ENCODE peak calls at places on chromosome 20, in nine cellular contexts. One of them, this sample, is unnamed.

GRCh38 chr20:3740600-3741301 is 8.3 kb downstream of the HSPA12B start:
- DNase-seq in hepatocyte: no peak
- DNase-seq in esophagus squamous epithelium: no peak
- DNase-seq in upper lobe of right lung: no peak
- DNase-seq in effector memory CD4-positive, alpha-beta T cell: no peak
- DNase-seq in left ventricle myocardium inferior: no peak
- DNase-seq in CD8-positive, alpha-beta memory T cell: no peak
- DNase-seq in K562: no peak
- DNase-seq in AG09309: no peak
- DNase-seq in this sample: no peak

GRCh38 chr20:10219993-10220750 is 1.5 kb downstream of the SNAP25 start:
- DNase-seq in effector memory CD4-positive, alpha-beta T cell: no peak
- DNase-seq in esophagus squamous epithelium: no peak
- DNase-seq in upper lobe of right lung: no peak
- DNase-seq in K562: no peak
- DNase-seq in left ventricle myocardium inferior: no peak
- DNase-seq in hepatocyte: no peak
- DNase-seq in AG09309: no peak
- DNase-seq in CD8-positive, alpha-beta memory T cell: no peak
- DNase-seq in this sample: no peak

GRCh38 chr20:60009826-60010616 is 51.8 kb downstream of the CDH26 start:
- DNase-seq in CD8-positive, alpha-beta memory T cell: no peak
- DNase-seq in hepatocyte: no peak
- DNase-seq in AG09309: no peak
- DNase-seq in effector memory CD4-positive, alpha-beta T cell: no peak
- DNase-seq in upper lobe of right lung: no peak
- DNase-seq in left ventricle myocardium inferior: no peak
- DNase-seq in K562: no peak
- DNase-seq in esophagus squamous epithelium: no peak
- DNase-seq in this sample: peak; percentile 79

GRCh38 chr20:1371830-1372539 is 20.9 kb downstream of the FKBP1A start:
- DNase-seq in effector memory CD4-positive, alpha-beta T cell: no peak
- DNase-seq in CD8-positive, alpha-beta memory T cell: no peak
- DNase-seq in AG09309: no peak
- DNase-seq in esophagus squamous epithelium: no peak
- DNase-seq in hepatocyte: no peak
- DNase-seq in K562: no peak
- DNase-seq in upper lobe of right lung: no peak
- DNase-seq in left ventricle myocardium inferior: no peak
- DNase-seq in this sample: no peak

GRCh38 chr20:14948416-14948815 is 611.0 kb upstream of the FLRT3 start:
- DNase-seq in AG09309: no peak
- DNase-seq in effector memory CD4-positive, alpha-beta T cell: no peak
- DNase-seq in esophagus squamous epithelium: no peak
- DNase-seq in hepatocyte: no peak
- DNase-seq in CD8-positive, alpha-beta memory T cell: no peak
- DNase-seq in left ventricle myocardium inferior: no peak
- DNase-seq in upper lobe of right lung: no peak
- DNase-seq in K562: no peak
- DNase-seq in this sample: no peak

GRCh38 chr20:51583499-51583898 is 41.0 kb upstream of the NFATC2 start:
- DNase-seq in effector memory CD4-positive, alpha-beta T cell: no peak
- DNase-seq in esophagus squamous epithelium: no peak
- DNase-seq in CD8-positive, alpha-beta memory T cell: no peak
- DNase-seq in upper lobe of right lung: no peak
- DNase-seq in AG09309: no peak
- DNase-seq in hepatocyte: no peak
- DNase-seq in K562: no peak
- DNase-seq in left ventricle myocardium inferior: no peak
- DNase-seq in this sample: no peak

GRCh38 chr20:10077081-10077471 is 42.3 kb downstream of the ANKEF1 start:
- DNase-seq in left ventricle myocardium inferior: no peak
- DNase-seq in esophagus squamous epithelium: no peak
- DNase-seq in K562: peak; percentile 8
- DNase-seq in hepatocyte: peak; percentile 23
- DNase-seq in AG09309: no peak
- DNase-seq in upper lobe of right lung: no peak
- DNase-seq in effector memory CD4-positive, alpha-beta T cell: no peak
- DNase-seq in CD8-positive, alpha-beta memory T cell: no peak
- DNase-seq in this sample: peak; percentile 12

GRCh38 chr20:20375862-20376261 is 8.0 kb downstream of the INSM1 start:
- DNase-seq in CD8-positive, alpha-beta memory T cell: no peak
- DNase-seq in hepatocyte: no peak
- DNase-seq in upper lobe of right lung: no peak
- DNase-seq in left ventricle myocardium inferior: no peak
- DNase-seq in effector memory CD4-positive, alpha-beta T cell: no peak
- DNase-seq in K562: no peak
- DNase-seq in esophagus squamous epithelium: no peak
- DNase-seq in AG09309: no peak
- DNase-seq in this sample: no peak

GRCh38 chr20:2386516-2387179 is 5.9 kb downstream of the TGM6 start:
- DNase-seq in effector memory CD4-positive, alpha-beta T cell: no peak
- DNase-seq in esophagus squamous epithelium: no peak
- DNase-seq in K562: no peak
- DNase-seq in left ventricle myocardium inferior: no peak
- DNase-seq in AG09309: no peak
- DNase-seq in hepatocyte: no peak
- DNase-seq in CD8-positive, alpha-beta memory T cell: no peak
- DNase-seq in upper lobe of right lung: no peak
- DNase-seq in this sample: no peak

GRCh38 chr20:1334761-1335160 is 5.8 kb upstream of the SDCBP2 start:
- DNase-seq in esophagus squamous epithelium: no peak
- DNase-seq in CD8-positive, alpha-beta memory T cell: no peak
- DNase-seq in hepatocyte: no peak
- DNase-seq in effector memory CD4-positive, alpha-beta T cell: no peak
- DNase-seq in AG09309: no peak
- DNase-seq in K562: peak; percentile 30
- DNase-seq in upper lobe of right lung: no peak
- DNase-seq in left ventricle myocardium inferior: no peak
- DNase-seq in this sample: no peak

DNA sequence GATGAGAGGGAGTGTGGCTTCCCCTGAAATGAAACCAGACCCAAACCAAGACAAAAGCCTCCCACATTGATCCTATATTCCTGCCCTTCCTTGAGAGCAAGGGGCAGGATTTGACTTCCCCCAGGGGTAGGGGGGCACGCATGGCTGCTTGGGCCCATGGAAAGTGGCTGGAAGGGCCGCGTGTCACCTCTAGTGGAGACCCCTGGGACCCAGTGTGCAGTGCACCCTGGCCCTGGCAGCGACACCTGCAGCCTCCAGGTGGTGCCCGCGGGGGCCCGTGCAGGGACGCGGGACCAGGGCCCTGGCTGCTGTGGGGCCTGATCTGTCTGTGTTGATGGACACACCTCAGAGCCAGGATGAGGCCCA is 18.0 kb upstream of the SLCO4A1 start:
- DNase-seq in upper lobe of right lung: no peak
- DNase-seq in CD8-positive, alpha-beta memory T cell: no peak
- DNase-seq in esophagus squamous epithelium: no peak
- DNase-seq in effector memory CD4-positive, alpha-beta T cell: no peak
- DNase-seq in left ventricle myocardium inferior: no peak
- DNase-seq in AG09309: no peak
- DNase-seq in K562: no peak
- DNase-seq in hepatocyte: peak; percentile 33
- DNase-seq in this sample: peak; percentile 89
- H3K4me3 ChIP-seq in upper lobe of right lung: no peak overlapping the region
- H3K4me3 ChIP-seq in CD8-positive, alpha-beta memory T cell: no peak overlapping the region
- H3K4me3 ChIP-seq in esophagus squamous epithelium: peak overlapping the region; percentile 48
- H3K4me3 ChIP-seq in effector memory CD4-positive, alpha-beta T cell: no peak overlapping the region
- H3K4me3 ChIP-seq in left ventricle myocardium inferior: peak overlapping the region; percentile 25
- H3K4me3 ChIP-seq in AG09309: no peak overlapping the region
- H3K4me3 ChIP-seq in K562: no peak overlapping the region
- H3K4me3 ChIP-seq in hepatocyte: no peak overlapping the region
- H3K4me3 ChIP-seq in this sample: no peak overlapping the region

GRCh38 chr20:17225891-17226409 is 890 bp upstream of the PCSK2 start:
- DNase-seq in CD8-positive, alpha-beta memory T cell: no peak
- DNase-seq in K562: no peak
- DNase-seq in effector memory CD4-positive, alpha-beta T cell: no peak
- DNase-seq in upper lobe of right lung: peak; percentile 73
- DNase-seq in AG09309: no peak
- DNase-seq in left ventricle myocardium inferior: no peak
- DNase-seq in hepatocyte: peak; percentile 41
- DNase-seq in esophagus squamous epithelium: no peak
- DNase-seq in this sample: peak; percentile 42
- H3K4me3 ChIP-seq in CD8-positive, alpha-beta memory T cell: no peak overlapping the region
- H3K4me3 ChIP-seq in K562: no peak overlapping the region
- H3K4me3 ChIP-seq in effector memory CD4-positive, alpha-beta T cell: no peak overlapping the region
- H3K4me3 ChIP-seq in upper lobe of right lung: peak overlapping the region; percentile 37
- H3K4me3 ChIP-seq in AG09309: peak overlapping the region; percentile 39
- H3K4me3 ChIP-seq in left ventricle myocardium inferior: peak overlapping the region; percentile 56
- H3K4me3 ChIP-seq in hepatocyte: peak overlapping the region; percentile 64
- H3K4me3 ChIP-seq in esophagus squamous epithelium: peak overlapping the region; percentile 60
- H3K4me3 ChIP-seq in this sample: peak overlapping the region; percentile 37

DNA sequence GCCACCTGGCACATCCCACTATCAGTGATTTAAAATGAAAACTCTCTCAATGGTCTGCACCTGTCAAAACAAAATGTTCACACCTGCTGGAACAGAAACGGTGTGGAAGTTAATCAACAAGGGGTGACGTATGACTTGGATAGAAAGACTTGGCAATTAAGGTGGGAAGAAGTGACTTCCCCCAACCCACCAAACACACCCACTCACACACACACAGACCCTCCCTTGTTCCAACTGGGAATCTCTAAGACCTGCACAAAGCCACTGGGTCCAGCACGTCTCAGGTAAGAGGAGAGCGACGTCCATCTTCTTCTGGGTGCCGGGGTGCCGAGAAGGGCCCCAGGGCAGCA is 25.1 kb upstream of the TCFL5 start:
- DNase-seq in CD8-positive, alpha-beta memory T cell: no peak
- DNase-seq in effector memory CD4-positive, alpha-beta T cell: no peak
- DNase-seq in upper lobe of right lung: no peak
- DNase-seq in AG09309: no peak
- DNase-seq in K562: no peak
- DNase-seq in esophagus squamous epithelium: no peak
- DNase-seq in left ventricle myocardium inferior: no peak
- DNase-seq in hepatocyte: no peak
- DNase-seq in this sample: no peak
- H3K4me3 ChIP-seq in CD8-positive, alpha-beta memory T cell: no peak overlapping the region
- H3K4me3 ChIP-seq in effector memory CD4-positive, alpha-beta T cell: no peak overlapping the region
- H3K4me3 ChIP-seq in upper lobe of right lung: no peak overlapping the region
- H3K4me3 ChIP-seq in AG09309: no peak overlapping the region
- H3K4me3 ChIP-seq in K562: no peak overlapping the region
- H3K4me3 ChIP-seq in esophagus squamous epithelium: no peak overlapping the region
- H3K4me3 ChIP-seq in left ventricle myocardium inferior: no peak overlapping the region
- H3K4me3 ChIP-seq in hepatocyte: no peak overlapping the region
- H3K4me3 ChIP-seq in this sample: no peak overlapping the region

GRCh38 chr20:23357767-23358562 is 4.0 kb upstream of the GZF1 start:
- DNase-seq in AG09309: peak; percentile 96
- DNase-seq in CD8-positive, alpha-beta memory T cell: peak; percentile 99
- DNase-seq in hepatocyte: peak; percentile 100
- DNase-seq in upper lobe of right lung: peak; percentile 100
- DNase-seq in left ventricle myocardium inferior: peak; percentile 100
- DNase-seq in esophagus squamous epithelium: peak; percentile 99
- DNase-seq in K562: peak; percentile 84
- DNase-seq in effector memory CD4-positive, alpha-beta T cell: peak; percentile 100
- DNase-seq in this sample: peak; percentile 98

GRCh38 chr20:23361108-23361650 is 803 bp upstream of the GZF1 start:
- DNase-seq in effector memory CD4-positive, alpha-beta T cell: no peak
- DNase-seq in left ventricle myocardium inferior: no peak
- DNase-seq in K562: no peak
- DNase-seq in CD8-positive, alpha-beta memory T cell: no peak
- DNase-seq in hepatocyte: peak; percentile 58
- DNase-seq in AG09309: no peak
- DNase-seq in esophagus squamous epithelium: no peak
- DNase-seq in upper lobe of right lung: no peak
- DNase-seq in this sample: no peak

GRCh38 chr20:23358563-23358906 is 3.4 kb upstream of the GZF1 start:
- DNase-seq in K562: no peak
- DNase-seq in left ventricle myocardium inferior: no peak
- DNase-seq in hepatocyte: no peak
- DNase-seq in CD8-positive, alpha-beta memory T cell: no peak
- DNase-seq in esophagus squamous epithelium: no peak
- DNase-seq in AG09309: no peak
- DNase-seq in upper lobe of right lung: no peak
- DNase-seq in effector memory CD4-positive, alpha-beta T cell: no peak
- DNase-seq in this sample: no peak

GRCh38 chr20:23361651-23362391 is at the start of gene GZF1:
- DNase-seq in upper lobe of right lung: peak; percentile 99
- DNase-seq in effector memory CD4-positive, alpha-beta T cell: peak; percentile 97
- DNase-seq in K562: peak; percentile 90
- DNase-seq in CD8-positive, alpha-beta memory T cell: peak; percentile 98
- DNase-seq in left ventricle myocardium inferior: peak; percentile 98
- DNase-seq in hepatocyte: peak; percentile 99
- DNase-seq in AG09309: peak; percentile 90
- DNase-seq in esophagus squamous epithelium: peak; percentile 86
- DNase-seq in this sample: peak; percentile 99

GRCh38 chr20:23358923-23359572 is 2.9 kb upstream of the GZF1 start:
- DNase-seq in left ventricle myocardium inferior: no peak
- DNase-seq in K562: no peak
- DNase-seq in AG09309: no peak
- DNase-seq in effector memory CD4-positive, alpha-beta T cell: no peak
- DNase-seq in hepatocyte: peak; percentile 39
- DNase-seq in upper lobe of right lung: no peak
- DNase-seq in CD8-positive, alpha-beta memory T cell: no peak
- DNase-seq in esophagus squamous epithelium: no peak
- DNase-seq in this sample: no peak
- H3K4me3 ChIP-seq in left ventricle myocardium inferior: peak overlapping the region; percentile 78
- H3K4me3 ChIP-seq in K562: peak overlapping the region; percentile 20
- H3K4me3 ChIP-seq in AG09309: no peak overlapping the region
- H3K4me3 ChIP-seq in effector memory CD4-positive, alpha-beta T cell: no peak overlapping the region
- H3K4me3 ChIP-seq in hepatocyte: no peak overlapping the region
- H3K4me3 ChIP-seq in upper lobe of right lung: no peak overlapping the region
- H3K4me3 ChIP-seq in CD8-positive, alpha-beta memory T cell: no peak overlapping the region
- H3K4me3 ChIP-seq in esophagus squamous epithelium: no peak overlapping the region
- H3K4me3 ChIP-seq in this sample: no peak overlapping the region